ENCODE peak calls at places on chromosome 14, in ten cellular contexts. One of them, this sample, is unnamed.

GRCh38 chr14:92263681-92264080 is 59.3 kb upstream of the SLC24A4 start:
- DNase-seq in uterus: no peak
- DNase-seq in psoas muscle: no peak
- DNase-seq in breast epithelium: peak; percentile 27
- DNase-seq in fibroblast of lung: no peak
- DNase-seq in PC-9: peak; percentile 41
- DNase-seq in left ventricle myocardium inferior: no peak
- DNase-seq in esophagus muscularis mucosa: no peak
- DNase-seq in transverse colon: no peak
- DNase-seq in CD8-positive, alpha-beta T cell: no peak
- DNase-seq in this sample: no peak

GRCh38 chr14:99099051-99099787 is 172.8 kb downstream of the BCL11B start:
- DNase-seq in uterus: no peak
- DNase-seq in CD8-positive, alpha-beta T cell: no peak
- DNase-seq in psoas muscle: no peak
- DNase-seq in esophagus muscularis mucosa: peak; percentile 89
- DNase-seq in PC-9: no peak
- DNase-seq in fibroblast of lung: no peak
- DNase-seq in left ventricle myocardium inferior: no peak
- DNase-seq in transverse colon: no peak
- DNase-seq in breast epithelium: peak; percentile 37
- DNase-seq in this sample: no peak

GRCh38 chr14:21525995-21526671 is at the start of gene SALL2:
- DNase-seq in uterus: peak; percentile 84
- DNase-seq in PC-9: peak; percentile 35
- DNase-seq in left ventricle myocardium inferior: peak; percentile 75
- DNase-seq in esophagus muscularis mucosa: peak; percentile 93
- DNase-seq in fibroblast of lung: peak; percentile 61
- DNase-seq in CD8-positive, alpha-beta T cell: peak; percentile 74
- DNase-seq in breast epithelium: peak; percentile 60
- DNase-seq in psoas muscle: peak; percentile 76
- DNase-seq in transverse colon: peak; percentile 71
- DNase-seq in this sample: peak; percentile 61

GRCh38 chr14:103745424-103745823 is 29.8 kb downstream of the ZFYVE21 start:
- DNase-seq in fibroblast of lung: no peak
- DNase-seq in left ventricle myocardium inferior: no peak
- DNase-seq in psoas muscle: no peak
- DNase-seq in uterus: no peak
- DNase-seq in transverse colon: no peak
- DNase-seq in breast epithelium: no peak
- DNase-seq in CD8-positive, alpha-beta T cell: no peak
- DNase-seq in PC-9: no peak
- DNase-seq in esophagus muscularis mucosa: no peak
- DNase-seq in this sample: no peak

GRCh38 chr14:65239143-65239672 is 136.9 kb upstream of the MAX start:
- DNase-seq in CD8-positive, alpha-beta T cell: no peak
- DNase-seq in transverse colon: peak; percentile 59
- DNase-seq in esophagus muscularis mucosa: no peak
- DNase-seq in uterus: no peak
- DNase-seq in fibroblast of lung: peak; percentile 67
- DNase-seq in left ventricle myocardium inferior: no peak
- DNase-seq in psoas muscle: no peak
- DNase-seq in PC-9: peak; percentile 91
- DNase-seq in breast epithelium: no peak
- DNase-seq in this sample: no peak

GRCh38 chr14:77589099-77589498 is 27.3 kb downstream of the SPTLC2 start:
- DNase-seq in fibroblast of lung: no peak
- DNase-seq in breast epithelium: no peak
- DNase-seq in left ventricle myocardium inferior: no peak
- DNase-seq in psoas muscle: no peak
- DNase-seq in CD8-positive, alpha-beta T cell: no peak
- DNase-seq in esophagus muscularis mucosa: no peak
- DNase-seq in transverse colon: no peak
- DNase-seq in PC-9: no peak
- DNase-seq in uterus: no peak
- DNase-seq in this sample: no peak

GRCh38 chr14:46136456-46136855 is 515.1 kb downstream of the RPL10L start:
- DNase-seq in uterus: no peak
- DNase-seq in CD8-positive, alpha-beta T cell: no peak
- DNase-seq in fibroblast of lung: no peak
- DNase-seq in left ventricle myocardium inferior: no peak
- DNase-seq in psoas muscle: no peak
- DNase-seq in esophagus muscularis mucosa: no peak
- DNase-seq in PC-9: no peak
- DNase-seq in transverse colon: no peak
- DNase-seq in breast epithelium: no peak
- DNase-seq in this sample: no peak

GRCh38 chr14:70317969-70318634 is 41.4 kb downstream of the COX16 start:
- DNase-seq in fibroblast of lung: peak; percentile 67
- DNase-seq in uterus: no peak
- DNase-seq in psoas muscle: no peak
- DNase-seq in CD8-positive, alpha-beta T cell: no peak
- DNase-seq in breast epithelium: no peak
- DNase-seq in esophagus muscularis mucosa: no peak
- DNase-seq in left ventricle myocardium inferior: no peak
- DNase-seq in PC-9: peak; percentile 43
- DNase-seq in transverse colon: peak; percentile 29
- DNase-seq in this sample: no peak

GRCh38 chr14:23831591-23831990 is 122.0 kb upstream of the DHRS4 start:
- DNase-seq in PC-9: no peak
- DNase-seq in transverse colon: no peak
- DNase-seq in uterus: no peak
- DNase-seq in esophagus muscularis mucosa: peak; percentile 60
- DNase-seq in breast epithelium: no peak
- DNase-seq in CD8-positive, alpha-beta T cell: no peak
- DNase-seq in fibroblast of lung: no peak
- DNase-seq in left ventricle myocardium inferior: no peak
- DNase-seq in psoas muscle: no peak
- DNase-seq in this sample: no peak

GRCh38 chr14:24353551-24354529 is 14.0 kb upstream of the RIPK3 start:
- DNase-seq in PC-9: peak; percentile 34
- DNase-seq in uterus: no peak
- DNase-seq in psoas muscle: no peak
- DNase-seq in fibroblast of lung: peak; percentile 72
- DNase-seq in left ventricle myocardium inferior: no peak
- DNase-seq in breast epithelium: no peak
- DNase-seq in esophagus muscularis mucosa: no peak
- DNase-seq in transverse colon: peak; percentile 65
- DNase-seq in CD8-positive, alpha-beta T cell: no peak
- DNase-seq in this sample: no peak

GRCh38 chr14:88870777-88871176 is 46.3 kb downstream of the TTC8 start:
- DNase-seq in fibroblast of lung: no peak
- DNase-seq in CD8-positive, alpha-beta T cell: no peak
- DNase-seq in esophagus muscularis mucosa: no peak
- DNase-seq in PC-9: no peak
- DNase-seq in breast epithelium: no peak
- DNase-seq in left ventricle myocardium inferior: no peak
- DNase-seq in uterus: no peak
- DNase-seq in transverse colon: no peak
- DNase-seq in psoas muscle: no peak
- DNase-seq in this sample: no peak

DNA sequence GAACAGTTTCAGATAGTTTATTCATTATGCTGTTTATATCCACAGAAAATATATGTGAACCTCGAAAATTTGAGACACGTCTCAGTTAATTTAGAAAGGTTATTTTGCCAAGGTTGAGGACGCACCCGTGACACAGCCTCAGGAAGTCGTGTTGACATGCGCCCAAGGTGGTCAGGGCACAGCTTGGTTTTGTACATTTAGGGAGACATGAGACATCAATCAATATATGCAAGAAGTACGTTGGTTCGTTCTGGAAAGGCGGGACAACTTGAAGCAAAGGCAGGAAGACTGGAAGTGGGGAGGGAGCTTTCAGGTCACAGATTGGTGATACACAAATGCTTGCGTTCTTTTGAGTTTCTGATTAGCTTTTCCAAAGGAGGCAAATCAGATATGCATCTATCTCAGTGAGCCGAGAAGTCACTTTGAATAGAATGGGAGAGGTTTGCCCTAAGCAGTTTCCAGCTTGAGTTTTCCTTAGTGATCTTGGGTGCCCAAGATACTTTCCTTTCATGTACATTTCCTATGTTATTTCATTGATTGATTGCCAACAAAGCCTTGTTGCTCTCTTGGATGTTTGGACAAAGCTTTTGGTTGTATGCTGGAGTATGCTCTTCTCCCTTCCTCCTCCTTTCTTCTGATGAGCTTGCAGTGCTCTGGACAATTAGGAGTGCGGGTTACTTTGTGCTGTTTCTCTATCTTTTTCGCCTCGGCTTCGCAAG is 3.2 kb downstream of the SNAPC1 start:
- DNase-seq in CD8-positive, alpha-beta T cell: no peak
- DNase-seq in breast epithelium: no peak
- DNase-seq in esophagus muscularis mucosa: no peak
- DNase-seq in uterus: no peak
- DNase-seq in fibroblast of lung: no peak
- DNase-seq in PC-9: no peak
- DNase-seq in left ventricle myocardium inferior: no peak
- DNase-seq in transverse colon: no peak
- DNase-seq in psoas muscle: no peak
- DNase-seq in this sample: no peak
- H3K4me3 ChIP-seq in CD8-positive, alpha-beta T cell: no peak overlapping the region
- H3K4me3 ChIP-seq in breast epithelium: no peak overlapping the region
- H3K4me3 ChIP-seq in esophagus muscularis mucosa: no peak overlapping the region
- H3K4me3 ChIP-seq in uterus: no peak overlapping the region
- H3K4me3 ChIP-seq in fibroblast of lung: peak overlapping the region; percentile 9
- H3K4me3 ChIP-seq in PC-9: peak overlapping the region; percentile 72
- H3K4me3 ChIP-seq in left ventricle myocardium inferior: peak overlapping the region; percentile 77
- H3K4me3 ChIP-seq in transverse colon: no peak overlapping the region
- H3K4me3 ChIP-seq in psoas muscle: peak overlapping the region; percentile 15
- H3K4me3 ChIP-seq in this sample: no peak overlapping the region

GRCh38 chr14:105142651-105143450 is 25.7 kb downstream of the JAG2 start:
- DNase-seq in uterus: no peak
- DNase-seq in CD8-positive, alpha-beta T cell: no peak
- DNase-seq in left ventricle myocardium inferior: no peak
- DNase-seq in fibroblast of lung: no peak
- DNase-seq in PC-9: no peak
- DNase-seq in transverse colon: peak; percentile 5
- DNase-seq in breast epithelium: no peak
- DNase-seq in esophagus muscularis mucosa: no peak
- DNase-seq in psoas muscle: peak; percentile 42
- DNase-seq in this sample: no peak
- H3K9me3 ChIP-seq in uterus: no peaks in the 10 kb centered on the region
- H3K9me3 ChIP-seq in CD8-positive, alpha-beta T cell: no peaks in the 10 kb centered on the region
- H3K9me3 ChIP-seq in left ventricle myocardium inferior: peaks cover 26% of the 10 kb centered on the region
- H3K9me3 ChIP-seq in fibroblast of lung: no peaks in the 10 kb centered on the region
- H3K9me3 ChIP-seq in PC-9: no peaks in the 10 kb centered on the region
- H3K9me3 ChIP-seq in transverse colon: peaks cover 9% of the 10 kb centered on the region
- H3K9me3 ChIP-seq in breast epithelium: peaks cover 14% of the 10 kb centered on the region
- H3K9me3 ChIP-seq in esophagus muscularis mucosa: peaks cover 19% of the 10 kb centered on the region
- H3K9me3 ChIP-seq in psoas muscle: peaks cover 11% of the 10 kb centered on the region
- H3K9me3 ChIP-seq in this sample: no peaks in the 10 kb centered on the region

GRCh38 chr14:26125039-26125438 is 472.8 kb downstream of the NOVA1 start:
- DNase-seq in left ventricle myocardium inferior: no peak
- DNase-seq in uterus: no peak
- DNase-seq in breast epithelium: no peak
- DNase-seq in CD8-positive, alpha-beta T cell: no peak
- DNase-seq in psoas muscle: no peak
- DNase-seq in transverse colon: no peak
- DNase-seq in esophagus muscularis mucosa: no peak
- DNase-seq in PC-9: no peak
- DNase-seq in fibroblast of lung: no peak
- DNase-seq in this sample: no peak

GRCh38 chr14:26123459-26123858 is 474.4 kb downstream of the NOVA1 start:
- DNase-seq in breast epithelium: no peak
- DNase-seq in PC-9: no peak
- DNase-seq in CD8-positive, alpha-beta T cell: no peak
- DNase-seq in esophagus muscularis mucosa: no peak
- DNase-seq in transverse colon: no peak
- DNase-seq in uterus: no peak
- DNase-seq in psoas muscle: no peak
- DNase-seq in fibroblast of lung: no peak
- DNase-seq in left ventricle myocardium inferior: no peak
- DNase-seq in this sample: no peak

DNA sequence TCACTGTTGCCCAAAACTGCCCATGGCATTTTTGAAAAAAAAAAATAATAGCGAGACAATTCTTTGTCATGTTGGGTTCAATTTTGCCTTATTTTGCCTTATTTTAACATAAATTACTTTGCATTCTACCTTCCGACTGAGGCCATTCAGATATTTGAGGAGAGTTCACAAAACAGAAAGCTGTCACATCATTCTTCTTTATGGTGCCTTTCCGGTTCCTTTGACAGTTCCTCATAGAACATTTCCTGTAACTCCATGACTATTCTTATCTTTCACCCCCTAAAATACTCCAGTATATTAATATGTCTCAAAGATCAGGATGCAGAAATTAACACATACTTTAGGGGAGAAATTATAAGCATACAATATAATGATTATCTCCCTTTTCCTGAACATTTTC is 476.7 kb downstream of the NOVA1 start:
- DNase-seq in breast epithelium: no peak
- DNase-seq in psoas muscle: no peak
- DNase-seq in CD8-positive, alpha-beta T cell: no peak
- DNase-seq in PC-9: no peak
- DNase-seq in left ventricle myocardium inferior: no peak
- DNase-seq in fibroblast of lung: no peak
- DNase-seq in uterus: no peak
- DNase-seq in transverse colon: no peak
- DNase-seq in esophagus muscularis mucosa: no peak
- DNase-seq in this sample: no peak
- H3K4me1 ChIP-seq in breast epithelium: no peaks in the 10 kb centered on the region
- H3K4me1 ChIP-seq in psoas muscle: no peaks in the 10 kb centered on the region
- H3K4me1 ChIP-seq in CD8-positive, alpha-beta T cell: no peaks in the 10 kb centered on the region
- H3K4me1 ChIP-seq in PC-9: no peaks in the 10 kb centered on the region
- H3K4me1 ChIP-seq in left ventricle myocardium inferior: no peaks in the 10 kb centered on the region
- H3K4me1 ChIP-seq in fibroblast of lung: no peaks in the 10 kb centered on the region
- H3K4me1 ChIP-seq in uterus: no peaks in the 10 kb centered on the region
- H3K4me1 ChIP-seq in transverse colon: no peaks in the 10 kb centered on the region
- H3K4me1 ChIP-seq in esophagus muscularis mucosa: no peaks in the 10 kb centered on the region
- H3K4me1 ChIP-seq in this sample: no peaks in the 10 kb centered on the region

GRCh38 chr14:104968153-104968527 is 10.0 kb downstream of the AHNAK2 start:
- DNase-seq in left ventricle myocardium inferior: peak; percentile 82
- DNase-seq in transverse colon: peak; percentile 65
- DNase-seq in PC-9: no peak
- DNase-seq in fibroblast of lung: peak; percentile 64
- DNase-seq in breast epithelium: peak; percentile 57
- DNase-seq in esophagus muscularis mucosa: no peak
- DNase-seq in CD8-positive, alpha-beta T cell: no peak
- DNase-seq in psoas muscle: peak; percentile 83
- DNase-seq in uterus: peak; percentile 93
- DNase-seq in this sample: no peak

GRCh38 chr14:104969741-104970230 is 8.4 kb downstream of the AHNAK2 start:
- DNase-seq in PC-9: no peak
- DNase-seq in left ventricle myocardium inferior: no peak
- DNase-seq in breast epithelium: no peak
- DNase-seq in psoas muscle: peak; percentile 52
- DNase-seq in esophagus muscularis mucosa: no peak
- DNase-seq in fibroblast of lung: no peak
- DNase-seq in CD8-positive, alpha-beta T cell: no peak
- DNase-seq in uterus: no peak
- DNase-seq in transverse colon: no peak
- DNase-seq in this sample: no peak

GRCh38 chr14:104967414-104968152 is 10.6 kb downstream of the AHNAK2 start:
- DNase-seq in transverse colon: no peak
- DNase-seq in breast epithelium: no peak
- DNase-seq in esophagus muscularis mucosa: no peak
- DNase-seq in uterus: peak; percentile 73
- DNase-seq in CD8-positive, alpha-beta T cell: no peak
- DNase-seq in fibroblast of lung: peak; percentile 52
- DNase-seq in left ventricle myocardium inferior: peak; percentile 56
- DNase-seq in PC-9: no peak
- DNase-seq in psoas muscle: peak; percentile 68
- DNase-seq in this sample: no peak

GRCh38 chr14:104970231-104971068 is 7.7 kb downstream of the AHNAK2 start:
- DNase-seq in psoas muscle: peak; percentile 89
- DNase-seq in breast epithelium: no peak
- DNase-seq in left ventricle myocardium inferior: peak; percentile 64
- DNase-seq in CD8-positive, alpha-beta T cell: no peak
- DNase-seq in transverse colon: peak; percentile 64
- DNase-seq in PC-9: peak; percentile 71
- DNase-seq in esophagus muscularis mucosa: no peak
- DNase-seq in fibroblast of lung: peak; percentile 84
- DNase-seq in uterus: peak; percentile 92
- DNase-seq in this sample: no peak

GRCh38 chr14:104968541-104969401 is 9.4 kb downstream of the AHNAK2 start:
- DNase-seq in fibroblast of lung: no peak
- DNase-seq in psoas muscle: peak; percentile 59
- DNase-seq in PC-9: no peak
- DNase-seq in CD8-positive, alpha-beta T cell: no peak
- DNase-seq in esophagus muscularis mucosa: no peak
- DNase-seq in left ventricle myocardium inferior: no peak
- DNase-seq in uterus: peak; percentile 52
- DNase-seq in transverse colon: no peak
- DNase-seq in breast epithelium: peak; percentile 67
- DNase-seq in this sample: peak; percentile 4
- H3K4me3 ChIP-seq in fibroblast of lung: peak overlapping the region; percentile 54
- H3K4me3 ChIP-seq in psoas muscle: peak overlapping the region; percentile 42
- H3K4me3 ChIP-seq in PC-9: no peak overlapping the region
- H3K4me3 ChIP-seq in CD8-positive, alpha-beta T cell: no peak overlapping the region
- H3K4me3 ChIP-seq in esophagus muscularis mucosa: peak overlapping the region; percentile 56
- H3K4me3 ChIP-seq in left ventricle myocardium inferior: peak overlapping the region; percentile 60
- H3K4me3 ChIP-seq in uterus: peak overlapping the region; percentile 38
- H3K4me3 ChIP-seq in transverse colon: peak overlapping the region; percentile 37
- H3K4me3 ChIP-seq in breast epithelium: peak overlapping the region; percentile 57
- H3K4me3 ChIP-seq in this sample: no peak overlapping the region

This sample was measured in naive thymus-derived CD4-positive, alpha-beta T cell.